ENCODE peak calls at places on chromosomes 13 and 19, in nine cellular contexts. U is adrenal gland, Z is suprapubic skin, J is Peyer's patch, O is tibial nerve, F is ovary, C is sigmoid colon, X is HCT116, E is stomach. M is an unnamed sample. For H3K27me3, the result is how much of the 10 kb centered on the place peaks cover.

GRCh38 chr19:37893845-37894575 is 12.4 kb downstream of the WDR87 start:
- DNase-seq in C (no peak), O (no peak), F (no peak), X (no peak), U (no peak), Z (no peak), E (no peak), J (peak), M (no peak)

GRCh38 chr19:7710616-7711015 is 8.7 kb upstream of the FCER2 start:
- DNase-seq in J (no peak), U (no peak), X (no peak), O (no peak), E (no peak), C (no peak), F (no peak), Z (no peak), M (no peak)

GRCh38 chr19:18433735-18434398 is 4.1 kb downstream of the ISYNA1 start:
- DNase-seq in U (peak), O (no peak), C (peak), J (peak), E (no peak), F (peak), Z (no peak), X (no peak), M (no peak)

GRCh38 chr19:7862413-7862951 is 11.7 kb downstream of the PRR36 start:
- DNase-seq in U (peak), E (peak), X (peak), F (peak), O (no peak), Z (no peak), J (peak), C (no peak), M (peak)

GRCh38 chr13:27130223-27131015 is 41.2 kb downstream of the USP12 start:
- DNase-seq in X (no peak), U (peak), O (no peak), Z (no peak), C (no peak), E (no peak), J (no peak), F (no peak), M (no peak)

GRCh38 chr13:100131863-100132574 is 43.1 kb downstream of the PCCA start:
- DNase-seq in O (no peak), J (no peak), X (peak), E (no peak), Z (no peak), U (peak), F (no peak), C (no peak), M (no peak)

GRCh38 chr13:109275848-109276247 is 510.5 kb downstream of the IRS2 start:
- DNase-seq in Z (no peak), O (no peak), F (no peak), E (no peak), J (peak), C (no peak), U (no peak), X (no peak), M (no peak)

GRCh38 chr19:14632286-14632685 is 42.4 kb downstream of the ADGRE3 start:
- DNase-seq in Z (no peak), O (no peak), X (peak), F (no peak), U (no peak), J (no peak), E (no peak), C (no peak), M (no peak)

GRCh38 chr13:95301135-95301946 is at the start of gene ABCC4:
- DNase-seq in C (peak), O (no peak), E (peak), F (peak), Z (no peak), X (peak), U (peak), J (peak), M (peak)

GRCh38 chr13:74555291-74556001 is 421.2 kb upstream of the KLF12 start:
- DNase-seq in Z (no peak), X (no peak), J (no peak), F (no peak), E (no peak), O (no peak), C (no peak), U (no peak), M (no peak)

GRCh38 chr13:33976965-33977364 is 159.0 kb downstream of the RFC3 start:
- DNase-seq in C (no peak), F (no peak), J (no peak), Z (no peak), E (no peak), U (no peak), X (no peak), O (no peak), M (no peak)

GRCh38 chr13:87166348-87166747 is 504.8 kb upstream of the SLITRK5 start:
- DNase-seq in E (no peak), U (no peak), F (no peak), X (no peak), Z (no peak), J (no peak), O (no peak), C (no peak), M (no peak)

GRCh38 chr13:45691667-45692066 is 10.5 kb upstream of the CBY2 start:
- DNase-seq in E (no peak), Z (no peak), U (no peak), X (no peak), O (no peak), F (no peak), J (no peak), C (no peak), M (no peak)

GRCh38 chr13:64704121-64704520 is 2526.0 kb downstream of the PCDH9 start:
- DNase-seq in E (no peak), J (no peak), U (no peak), O (no peak), C (no peak), X (no peak), Z (no peak), F (no peak), M (no peak)

GRCh38 chr19:48922548-48923490 is 10.7 kb upstream of the DHDH start:
- DNase-seq in Z (no peak), C (no peak), X (no peak), J (no peak), F (no peak), E (no peak), O (no peak), U (no peak), M (no peak)

GRCh38 chr13:113963376-113963775 is 10.5 kb downstream of the C13orf46 start:
- DNase-seq in U (no peak), F (no peak), C (peak), Z (no peak), O (no peak), J (no peak), E (no peak), X (no peak), M (peak)

GRCh38 chr13:30830638-30830965 is 75.5 kb upstream of the MEDAG start:
- DNase-seq in X (peak), F (no peak), O (no peak), U (no peak), E (no peak), C (no peak), J (peak), Z (no peak), M (no peak)

GRCh38 chr13:111460548-111461444 is 140.4 kb downstream of the TEX29 start:
- DNase-seq in Z (peak), U (no peak), C (peak), O (no peak), F (peak), X (peak), E (no peak), J (no peak), M (peak)

GRCh38 chr13:41905600-41906254 is 55.2 kb downstream of the VWA8 start:
- DNase-seq in X (peak), Z (no peak), O (no peak), C (no peak), U (no peak), F (no peak), E (no peak), J (no peak), M (no peak)

GRCh38 chr13:99311137-99311536 is 3.9 kb upstream of the GPR183 start:
- DNase-seq in Z (no peak), E (no peak), O (no peak), U (no peak), F (peak), C (no peak), J (no peak), X (no peak), M (no peak)

GRCh38 chr13:111564657-111565056 is 244.2 kb downstream of the TEX29 start:
- DNase-seq in E (no peak), C (no peak), J (no peak), X (no peak), F (no peak), O (no peak), U (no peak), Z (no peak), M (no peak)

GRCh38 chr13:39417643-39418042 is 185.3 kb downstream of the LHFPL6 start:
- DNase-seq in F (no peak), E (no peak), U (no peak), Z (no peak), X (no peak), J (no peak), O (no peak), C (no peak), M (no peak)

GRCh38 chr13:41613984-41614581 is 156.7 kb downstream of the RGCC start:
- DNase-seq in O (no peak), J (no peak), Z (no peak), C (peak), X (peak), E (no peak), U (peak), F (peak), M (peak)

GRCh38 chr13:45325806-45326205 is 15.2 kb downstream of the TPT1 start:
- DNase-seq in X (no peak), Z (no peak), F (no peak), J (no peak), C (no peak), U (peak), E (no peak), O (peak), M (peak)

GRCh38 chr13:59398127-59398526 is 765.6 kb downstream of the DIAPH3 start:
- DNase-seq in U (no peak), C (no peak), O (no peak), Z (no peak), X (no peak), J (no peak), E (no peak), F (no peak), M (no peak)

GRCh38 chr13:110268061-110268460 is 38.9 kb downstream of the COL4A1 start:
- DNase-seq in E (no peak), C (peak), J (peak), U (no peak), F (no peak), O (no peak), X (no peak), Z (no peak), M (no peak)

DNA sequence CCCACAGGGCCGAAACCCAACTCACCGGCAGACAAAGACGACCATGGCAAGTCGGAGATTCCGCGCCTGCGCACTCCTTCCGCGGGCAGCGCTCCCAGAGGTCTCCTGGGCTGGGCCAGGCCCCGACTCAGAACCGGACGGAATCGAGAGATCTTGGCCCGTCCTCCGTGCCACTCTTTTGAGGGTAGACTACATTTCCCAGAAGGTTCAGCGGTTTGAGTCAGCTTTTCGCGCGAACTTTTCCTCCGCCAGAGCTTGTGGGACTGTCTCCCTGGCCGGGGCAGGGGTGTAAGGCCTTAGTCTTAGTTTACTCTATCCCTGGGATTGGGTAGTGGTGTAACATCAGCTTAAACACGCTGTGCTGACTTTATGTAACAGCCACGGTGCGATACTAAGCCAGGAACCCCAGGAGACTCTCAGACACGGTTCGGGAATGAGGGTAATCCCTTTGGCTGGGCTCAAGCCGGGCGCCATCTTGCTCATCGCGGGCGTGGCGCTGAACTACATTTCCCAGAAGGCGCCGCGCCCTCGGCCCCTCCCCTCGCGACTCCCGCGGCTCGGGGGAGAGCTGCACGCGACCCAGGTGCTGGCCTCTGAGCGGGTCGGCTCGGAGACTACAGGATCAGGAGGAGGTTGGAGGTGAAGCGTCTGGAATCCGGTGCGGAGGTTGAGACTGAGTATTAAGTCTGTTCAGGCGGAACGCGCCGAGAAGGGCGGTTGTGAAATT is at the start of gene ZNF260:
- DNase-seq in U (peak), X (no peak), F (peak), E (peak), J (peak), O (peak), C (peak), Z (peak), M (peak)
- TF ChIP-seq POLR2A in U (peak), X (no peak), F (peak), E (no peak), J (peak), O (no peak), C (peak), Z (no peak), M (peak)

DNA sequence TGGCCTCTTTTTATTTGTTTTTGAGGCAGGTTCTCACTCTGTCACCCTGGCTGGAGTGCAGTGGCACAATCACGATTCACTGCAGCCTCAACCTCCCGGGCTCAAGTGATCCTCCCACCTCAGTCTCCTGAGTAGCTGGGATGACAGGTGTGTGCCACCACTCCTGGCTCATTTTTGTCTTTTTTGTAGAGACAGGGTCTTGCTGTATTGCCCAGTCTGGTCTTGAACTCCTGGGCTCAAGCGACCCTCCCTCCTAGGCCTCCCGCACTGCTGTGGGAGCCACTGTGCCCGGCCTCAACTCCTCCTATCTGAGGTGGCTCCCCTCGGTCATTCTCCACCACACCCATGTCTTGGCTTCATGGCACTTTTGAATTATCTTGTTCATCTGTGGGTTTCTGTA is 8.0 kb downstream of the CKM start:
- DNase-seq in J (no peak), X (no peak), E (no peak), U (no peak), F (no peak), Z (no peak), O (no peak), C (no peak), M (no peak)
- H3K27me3 ChIP-seq in J (under half), X (under half), E (under half), U (under half), F (under half), Z (under half), O (half or more), C (under half), M (under half)

DNA sequence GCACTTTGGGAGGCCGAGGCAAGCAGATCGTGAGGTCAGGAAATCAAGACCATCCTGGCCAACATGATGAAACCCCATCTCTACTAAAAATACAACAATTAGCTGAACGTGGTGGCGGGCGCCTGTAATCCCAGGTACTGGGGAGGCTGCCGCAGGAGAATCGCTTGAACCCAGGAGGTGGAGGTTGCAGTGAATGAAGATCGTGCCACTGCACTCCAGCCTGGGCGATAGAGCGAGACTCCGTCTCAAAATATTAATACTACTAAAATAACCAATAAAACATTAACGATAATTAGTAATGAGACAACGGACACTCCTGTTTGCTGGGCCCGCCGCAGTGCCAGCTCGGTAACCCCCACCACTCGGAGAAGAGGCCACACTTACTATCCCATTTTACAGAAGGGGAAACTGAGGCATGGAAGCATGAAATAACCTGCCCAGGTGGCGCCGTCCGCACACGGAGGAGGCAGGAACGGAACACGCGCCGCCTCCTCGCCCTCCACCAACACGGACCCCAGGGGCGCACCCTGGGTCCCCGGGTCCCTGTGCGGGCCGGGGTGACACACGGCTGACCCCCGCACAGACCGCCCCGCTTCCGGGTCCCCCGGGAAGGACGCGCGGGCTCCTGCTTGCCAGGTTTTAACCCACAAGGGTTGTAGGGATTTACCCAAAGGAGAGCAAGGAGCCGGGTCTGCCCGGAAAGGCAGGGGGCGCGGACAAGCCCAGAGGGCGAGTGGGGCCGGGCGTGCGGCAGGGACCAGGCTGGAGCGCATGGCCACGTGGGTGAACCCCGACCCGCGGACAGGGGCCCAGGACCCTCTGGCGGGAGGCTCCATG is 1.6 kb downstream of the R3HDM4 start:
- DNase-seq in F (no peak), Z (no peak), J (no peak), U (no peak), X (no peak), E (no peak), C (no peak), O (no peak), M (no peak)
- H3K4me3 ChIP-seq in F (no peak), Z (peak), J (no peak), U (no peak), X (peak), E (no peak), C (no peak), O (no peak), M (no peak)

GRCh38 chr19:49932731-49933131 is 3.4 kb upstream of the NUP62 start:
- DNase-seq in F (no peak), O (no peak), C (no peak), X (no peak), Z (no peak), U (no peak), J (peak), E (no peak), M (no peak)
- TF ChIP-seq POLR2A in F (no peak), O (no peak), C (no peak), X (no peak), Z (no peak), U (no peak), J (no peak), E (no peak), M (no peak)

GRCh38 chr19:46992699-46993535 is 26.7 kb upstream of the NPAS1 start:
- DNase-seq in C (no peak), Z (no peak), E (no peak), O (no peak), F (peak), U (peak), X (no peak), J (no peak), M (peak)
- H3K27me3 ChIP-seq in C (under half), Z (under half), E (under half), O (under half), F (under half), U (under half), X (under half), J (under half), M (under half)

GRCh38 chr19:19515764-19516519 is at the start of gene NDUFA13:
- DNase-seq in E (peak), U (peak), X (peak), F (peak), C (peak), J (peak), O (peak), Z (peak), M (peak)
- H3K4me3 ChIP-seq in E (peak), U (peak), X (peak), F (peak), C (peak), J (peak), O (peak), Z (peak), M (peak)

GRCh38 chr19:2896694-2897093 is 4.0 kb upstream of the ZNF57 start:
- DNase-seq in J (no peak), C (no peak), O (no peak), E (no peak), Z (no peak), X (no peak), U (no peak), F (no peak), M (no peak)

GRCh38 chr19:2902590-2903218 is 2.0 kb downstream of the ZNF57 start:
- DNase-seq in C (no peak), J (no peak), X (no peak), O (no peak), E (no peak), Z (no peak), F (no peak), U (no peak), M (no peak)

GRCh38 chr19:2905918-2906519 is 5.3 kb downstream of the ZNF57 start:
- DNase-seq in O (no peak), Z (no peak), J (peak), U (no peak), C (no peak), F (no peak), X (no peak), E (no peak), M (no peak)

DNA sequence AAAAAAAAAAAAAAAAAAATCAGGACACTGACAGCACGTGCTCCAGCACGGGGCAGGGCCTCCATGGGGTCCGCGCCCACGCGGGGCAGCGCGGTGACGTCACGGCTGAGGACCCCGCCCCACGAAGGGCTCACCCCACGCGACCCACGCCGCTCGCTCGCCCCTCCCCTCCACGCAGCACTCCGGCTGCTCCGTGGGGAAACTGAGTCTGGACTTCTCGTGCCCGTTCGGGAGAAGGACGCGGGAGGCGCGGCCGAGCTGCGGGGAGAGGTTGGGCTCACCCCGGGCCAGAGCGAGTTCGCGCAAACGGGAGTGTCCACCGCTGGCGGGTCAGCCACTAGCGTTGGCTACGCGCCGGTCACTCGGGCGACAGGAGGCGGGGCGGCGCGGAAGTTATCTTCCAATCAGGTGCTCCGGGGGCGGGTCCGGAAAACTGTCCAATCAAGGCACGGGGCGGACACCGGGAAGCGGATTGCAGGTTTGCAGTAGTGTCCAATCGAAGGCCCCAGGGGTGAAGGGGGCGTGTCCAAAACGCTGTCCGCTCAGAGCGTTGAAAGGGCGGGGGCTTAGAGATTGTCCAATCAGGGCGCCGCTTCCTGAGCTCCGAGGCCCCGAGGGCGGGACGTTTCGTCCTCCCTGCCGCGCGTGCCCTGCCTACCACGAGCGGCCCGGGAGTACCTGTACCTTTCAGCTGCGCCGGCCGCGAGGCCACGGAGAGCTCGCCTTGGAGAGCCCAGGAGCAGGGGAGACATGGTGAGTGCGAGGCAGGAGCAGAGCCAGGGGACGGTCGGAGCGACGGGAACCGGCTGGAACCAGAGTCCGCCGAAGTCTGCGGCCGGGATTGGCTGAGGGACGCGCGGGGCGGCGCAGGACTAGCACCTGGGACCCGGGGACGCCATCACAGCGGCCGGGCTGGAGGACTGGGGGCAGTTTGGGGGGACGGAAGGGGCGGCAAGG is at the start of gene ZNF57:
- DNase-seq in J (peak), Z (peak), X (peak), F (peak), E (peak), U (peak), C (peak), O (peak), M (peak)
- TF ChIP-seq POLR2A in J (peak), Z (no peak), X (peak), F (no peak), E (peak), U (no peak), C (peak), O (no peak), M (peak)

GRCh38 chr13:60765700-60766411 is 368.8 kb downstream of the TDRD3 start:
- DNase-seq in C (no peak), Z (no peak), U (no peak), F (no peak), E (no peak), J (no peak), X (no peak), O (no peak), M (peak)
- H3K27me3 ChIP-seq in C (under half), Z (under half), U (under half), F (under half), E (under half), J (under half), X (under half), O (under half), M (under half)